ENCODE peak calls at places on chromosomes 6 and 20, in five cellular contexts. K is kidney, Y is upper lobe of right lung, I is bronchial epithelial cell, B is uterus. M is an unnamed sample.

GRCh38 chr6:84018453-84019061 is 15.0 kb upstream of the MRAP2 start:
- DNase-seq in K (no peak), Y (no peak), B (no peak), I (peak; percentile 75), M (no peak)

GRCh38 chr6:136463796-136464542 is 86.3 kb downstream of the MAP7 start:
- DNase-seq in Y (no peak), I (no peak), K (no peak), B (no peak), M (no peak)

GRCh38 chr6:15264902-15265761 is 19.3 kb downstream of the JARID2 start:
- DNase-seq in K (no peak), I (no peak), B (no peak), Y (no peak), M (no peak)

GRCh38 chr6:163356324-163356723 is 58.2 kb upstream of the QKI start:
- DNase-seq in B (no peak), K (no peak), Y (peak; percentile 78), I (no peak), M (no peak)

GRCh38 chr20:36315545-36316351 is 9.6 kb downstream of the DLGAP4 start:
- DNase-seq in I (no peak), B (no peak), Y (peak; percentile 52), K (no peak), M (peak; percentile 68)

GRCh38 chr6:21665436-21666199 is 72.1 kb downstream of the SOX4 start:
- DNase-seq in B (peak; percentile 28), Y (no peak), I (no peak), K (peak; percentile 76), M (no peak)

GRCh38 chr6:45378324-45378926 is 691 bp upstream of the SUPT3H start:
- DNase-seq in I (no peak), B (no peak), Y (no peak), K (peak; percentile 82), M (no peak)

GRCh38 chr6:165599121-165599520 is 63.9 kb downstream of the PDE10A start:
- DNase-seq in K (no peak), B (no peak), I (peak; percentile 8), Y (no peak), M (no peak)

GRCh38 chr6:91055959-91056358 is 469.1 kb upstream of the MAP3K7 start:
- DNase-seq in I (no peak), B (no peak), K (no peak), Y (no peak), M (no peak)

GRCh38 chr6:44128020-44128917 is 915 bp downstream of the TMEM63B start:
- DNase-seq in B (peak; percentile 34), Y (peak; percentile 76), I (peak; percentile 78), K (peak; percentile 84), M (peak; percentile 80)

GRCh38 chr6:1445650-1446645 is 56.6 kb downstream of the FOXF2 start:
- DNase-seq in K (no peak), B (no peak), Y (peak; percentile 30), I (no peak), M (no peak)

DNA sequence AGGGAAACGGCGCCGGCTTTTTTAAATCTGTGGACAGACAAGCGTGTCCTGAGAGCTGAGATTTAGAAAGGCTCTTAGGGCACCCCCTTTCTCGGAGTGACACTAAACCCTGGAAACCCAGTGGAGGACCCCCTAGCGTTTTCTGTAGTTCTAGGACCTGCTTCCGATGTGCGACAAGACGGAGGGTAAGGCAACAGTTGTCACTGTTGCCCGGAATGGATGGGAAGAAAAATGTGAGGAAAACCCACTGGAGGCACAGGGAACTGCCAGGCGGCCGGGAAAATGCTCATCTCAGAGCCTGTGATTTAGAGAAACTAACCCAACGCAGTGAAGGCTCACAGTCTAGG is 551 bp upstream of the ATP5F1E start:
- DNase-seq in I (no peak), K (no peak), B (no peak), Y (no peak), M (no peak)
- TF ChIP-seq CTCF in I (peak; percentile 2), K (peak; percentile 10), B (peak; percentile 12), Y (peak; percentile 20), M (no peak)

DNA sequence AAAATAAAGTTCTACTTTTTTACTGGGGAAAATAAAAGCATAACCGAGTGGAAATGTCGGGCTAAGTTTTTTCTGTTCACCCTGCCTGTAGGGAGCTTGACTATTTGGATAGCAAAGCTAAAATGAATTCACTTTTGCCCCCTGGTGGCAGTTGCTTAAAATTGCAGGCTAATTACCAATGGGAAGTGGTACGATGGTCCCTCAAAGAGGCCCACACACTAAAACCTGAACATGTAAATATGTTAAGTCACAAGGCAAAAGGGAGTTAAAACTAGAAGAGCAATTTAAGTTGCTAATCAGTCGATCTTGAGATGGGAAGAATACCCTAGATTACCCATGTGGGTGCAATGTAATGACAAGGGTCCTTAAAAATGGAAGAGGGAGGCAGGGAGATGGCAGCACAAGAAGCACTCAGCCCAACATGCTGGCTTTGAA is 916 bp upstream of the SUN5 start:
- DNase-seq in I (no peak), B (no peak), K (no peak), Y (no peak), M (no peak)
- TF ChIP-seq CTCF in I (peak; percentile 31), B (no peak), K (no peak), Y (peak; percentile 36), M (no peak)

DNA sequence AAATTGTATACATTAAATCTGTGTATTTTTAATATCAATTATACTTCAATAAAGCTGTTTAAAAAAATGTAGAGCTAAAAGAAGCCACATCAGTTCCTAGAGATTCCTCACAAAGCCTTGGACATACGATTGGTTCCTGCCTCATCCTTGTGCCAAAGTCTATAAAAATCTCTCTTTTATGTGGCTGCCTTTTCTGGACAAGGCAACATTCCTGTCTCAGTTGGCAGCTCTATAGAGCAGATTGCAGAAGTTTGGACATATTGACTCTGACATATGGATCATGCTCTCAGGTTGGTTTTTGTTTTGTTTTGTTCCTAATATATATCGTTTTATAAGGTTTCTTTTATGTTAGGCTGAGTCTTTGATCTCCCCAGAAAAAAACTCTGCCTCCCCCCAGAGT is 148.9 kb downstream of the MAFB start:
- DNase-seq in B (no peak), Y (no peak), K (no peak), I (no peak), M (no peak)
- TF ChIP-seq CTCF in B (no peak), Y (no peak), K (no peak), I (no peak), M (no peak)

GRCh38 chr6:30037182-30037788 is 23.8 kb upstream of the POLR1H start:
- DNase-seq in Y (no peak), I (peak; percentile 50), B (no peak), K (no peak), M (no peak)
- TF ChIP-seq CTCF in Y (peak; percentile 52), I (peak; percentile 64), B (no peak), K (peak; percentile 27), M (no peak)

GRCh38 chr20:40797425-40797824 is 108.4 kb upstream of the MAFB start:
- DNase-seq in I (peak; percentile 13), Y (no peak), K (no peak), B (no peak), M (no peak)
- TF ChIP-seq CTCF in I (peak; percentile 31), Y (no peak), K (peak; percentile 35), B (no peak), M (no peak)

GRCh38 chr6:125953502-125953875 is 3.1 kb upstream of the HINT3 start:
- DNase-seq in I (no peak), Y (no peak), B (no peak), K (peak; percentile 75), M (no peak)
- TF ChIP-seq CTCF in I (peak; percentile 75), Y (no peak), B (no peak), K (no peak), M (no peak)

GRCh38 chr6:74343804-74344203 is 647.8 kb downstream of the CD109 start:
- DNase-seq in B (no peak), Y (no peak), K (no peak), I (no peak), M (no peak)
- TF ChIP-seq CTCF in B (no peak), Y (peak; percentile 15), K (no peak), I (peak; percentile 9), M (no peak)

DNA sequence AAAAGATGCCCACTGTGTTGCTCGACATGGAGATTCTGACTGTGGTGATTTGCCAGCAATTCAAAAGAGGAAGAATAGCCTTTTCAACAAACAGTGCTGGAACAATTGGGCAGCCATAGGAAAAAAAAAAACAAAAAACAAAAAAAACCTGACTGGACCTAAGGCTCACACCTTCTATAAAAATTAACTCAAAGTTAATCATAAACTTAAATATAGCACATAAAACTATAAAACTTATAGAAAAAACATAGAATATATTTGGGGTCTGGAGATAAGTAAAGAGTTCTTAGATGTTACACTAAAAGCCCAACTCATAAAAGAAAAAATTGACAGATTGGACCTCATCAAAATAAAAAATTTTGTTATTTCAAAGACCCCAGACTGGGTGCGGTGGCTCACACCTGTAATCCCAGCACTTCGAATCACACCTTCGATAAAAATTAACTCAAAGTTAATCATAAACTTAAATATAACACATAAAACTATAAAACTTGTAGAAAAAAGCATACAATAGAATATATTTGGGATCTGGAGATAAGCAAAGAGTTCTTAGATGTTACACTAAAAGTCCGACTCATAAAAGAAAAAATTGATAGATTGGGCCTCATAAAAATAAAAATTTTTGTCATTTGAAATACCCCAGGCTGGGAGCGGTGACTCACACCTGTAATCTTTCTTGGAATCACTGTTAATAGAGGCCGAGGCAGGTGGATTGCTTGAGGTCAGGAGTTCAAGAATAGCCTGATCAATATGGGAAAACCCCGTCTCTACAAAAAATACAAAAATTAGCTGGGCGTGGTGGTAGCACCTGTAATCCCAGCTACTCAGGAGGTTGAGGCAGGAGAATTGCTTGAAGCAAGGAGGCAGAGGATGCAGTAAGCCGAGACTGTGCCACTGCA is 115.6 kb upstream of the FAM83B start:
- DNase-seq in K (no peak), B (no peak), I (no peak), Y (no peak), M (no peak)
- TF ChIP-seq CTCF in K (no peak), B (no peak), I (no peak), Y (no peak), M (no peak)

GRCh38 chr20:63697357-63697867 is 960 bp downstream of the TNFRSF6B start:
- DNase-seq in Y (no peak), K (peak; percentile 78), B (peak; percentile 27), I (no peak), M (no peak)
- TF ChIP-seq CTCF in Y (no peak), K (no peak), B (no peak), I (no peak), M (no peak)

M was measured in coronary artery.